ENCODE peak calls at places on chromosome 13, in eight cellular contexts. One of them, this sample, is unnamed.

GRCh38 chr13:91375119-91375729 is 23.2 kb upstream of the GPC5 start:
- DNase-seq in HepG2: no peak
- DNase-seq in breast epithelium: no peak
- DNase-seq in endothelial cell of umbilical vein: no peak
- DNase-seq in suprapubic skin: no peak
- DNase-seq in sigmoid colon: no peak
- DNase-seq in Panc1: peak; percentile 7
- DNase-seq in H1: no peak
- DNase-seq in this sample: no peak

GRCh38 chr13:40235160-40235796 is 431.2 kb downstream of the FOXO1 start:
- DNase-seq in HepG2: no peak
- DNase-seq in breast epithelium: no peak
- DNase-seq in endothelial cell of umbilical vein: no peak
- DNase-seq in suprapubic skin: no peak
- DNase-seq in sigmoid colon: no peak
- DNase-seq in Panc1: no peak
- DNase-seq in H1: no peak
- DNase-seq in this sample: no peak

GRCh38 chr13:110957931-110958330 is 43.1 kb upstream of the ANKRD10 start:
- DNase-seq in HepG2: no peak
- DNase-seq in breast epithelium: no peak
- DNase-seq in endothelial cell of umbilical vein: no peak
- DNase-seq in suprapubic skin: no peak
- DNase-seq in sigmoid colon: no peak
- DNase-seq in Panc1: no peak
- DNase-seq in H1: no peak
- DNase-seq in this sample: peak; percentile 70

GRCh38 chr13:47120284-47120683 is 223.4 kb upstream of the HTR2A start:
- DNase-seq in HepG2: no peak
- DNase-seq in breast epithelium: no peak
- DNase-seq in endothelial cell of umbilical vein: no peak
- DNase-seq in suprapubic skin: no peak
- DNase-seq in sigmoid colon: no peak
- DNase-seq in Panc1: no peak
- DNase-seq in H1: no peak
- DNase-seq in this sample: no peak

GRCh38 chr13:44212633-44213387 is 160.8 kb upstream of the SERP2 start:
- DNase-seq in HepG2: no peak
- DNase-seq in breast epithelium: no peak
- DNase-seq in endothelial cell of umbilical vein: no peak
- DNase-seq in suprapubic skin: no peak
- DNase-seq in sigmoid colon: peak; percentile 87
- DNase-seq in Panc1: no peak
- DNase-seq in H1: no peak
- DNase-seq in this sample: no peak

GRCh38 chr13:23469901-23470525 is 36.5 kb upstream of the SACS start:
- DNase-seq in HepG2: no peak
- DNase-seq in breast epithelium: no peak
- DNase-seq in endothelial cell of umbilical vein: no peak
- DNase-seq in suprapubic skin: no peak
- DNase-seq in sigmoid colon: no peak
- DNase-seq in Panc1: no peak
- DNase-seq in H1: no peak
- DNase-seq in this sample: no peak

GRCh38 chr13:52010890-52011689 is at the start of gene ATP7B:
- DNase-seq in HepG2: peak; percentile 49
- DNase-seq in breast epithelium: no peak
- DNase-seq in endothelial cell of umbilical vein: peak; percentile 10
- DNase-seq in suprapubic skin: peak; percentile 68
- DNase-seq in sigmoid colon: peak; percentile 68
- DNase-seq in Panc1: no peak
- DNase-seq in H1: no peak
- DNase-seq in this sample: no peak

GRCh38 chr13:31774186-31774585 is 34.9 kb downstream of the RXFP2 start:
- DNase-seq in HepG2: no peak
- DNase-seq in breast epithelium: no peak
- DNase-seq in endothelial cell of umbilical vein: no peak
- DNase-seq in suprapubic skin: no peak
- DNase-seq in sigmoid colon: no peak
- DNase-seq in Panc1: no peak
- DNase-seq in H1: no peak
- DNase-seq in this sample: no peak

GRCh38 chr13:40083841-40084240 is 428.4 kb downstream of the COG6 start:
- DNase-seq in HepG2: no peak
- DNase-seq in breast epithelium: no peak
- DNase-seq in endothelial cell of umbilical vein: peak; percentile 9
- DNase-seq in suprapubic skin: no peak
- DNase-seq in sigmoid colon: no peak
- DNase-seq in Panc1: no peak
- DNase-seq in H1: no peak
- DNase-seq in this sample: no peak

GRCh38 chr13:110298566-110299321 is 8.2 kb downstream of the COL4A1 start:
- DNase-seq in HepG2: no peak
- DNase-seq in breast epithelium: no peak
- DNase-seq in endothelial cell of umbilical vein: peak; percentile 54
- DNase-seq in suprapubic skin: no peak
- DNase-seq in sigmoid colon: peak; percentile 81
- DNase-seq in Panc1: no peak
- DNase-seq in H1: no peak
- DNase-seq in this sample: peak; percentile 85

GRCh38 chr13:105202384-105202783 is 1333.1 kb downstream of the EFNB2 start:
- DNase-seq in HepG2: no peak
- DNase-seq in breast epithelium: no peak
- DNase-seq in endothelial cell of umbilical vein: peak; percentile 69
- DNase-seq in suprapubic skin: no peak
- DNase-seq in sigmoid colon: no peak
- DNase-seq in Panc1: no peak
- DNase-seq in H1: no peak
- DNase-seq in this sample: no peak

GRCh38 chr13:26964278-26965057 is 203.9 kb upstream of the GPR12 start:
- DNase-seq in HepG2: no peak
- DNase-seq in breast epithelium: no peak
- DNase-seq in endothelial cell of umbilical vein: no peak
- DNase-seq in suprapubic skin: no peak
- DNase-seq in sigmoid colon: no peak
- DNase-seq in Panc1: no peak
- DNase-seq in H1: no peak
- DNase-seq in this sample: no peak

GRCh38 chr13:58994778-58995177 is 1169.0 kb downstream of the DIAPH3 start:
- DNase-seq in HepG2: no peak
- DNase-seq in breast epithelium: no peak
- DNase-seq in endothelial cell of umbilical vein: peak; percentile 5
- DNase-seq in suprapubic skin: no peak
- DNase-seq in sigmoid colon: no peak
- DNase-seq in Panc1: no peak
- DNase-seq in H1: no peak
- DNase-seq in this sample: no peak

GRCh38 chr13:36872621-36873020 is 47.4 kb downstream of the SMAD9 start:
- DNase-seq in HepG2: no peak
- DNase-seq in breast epithelium: no peak
- DNase-seq in endothelial cell of umbilical vein: no peak
- DNase-seq in suprapubic skin: no peak
- DNase-seq in sigmoid colon: no peak
- DNase-seq in Panc1: no peak
- DNase-seq in H1: no peak
- DNase-seq in this sample: no peak

GRCh38 chr13:75829874-75830273 is 193.7 kb downstream of the LMO7 start:
- DNase-seq in HepG2: no peak
- DNase-seq in breast epithelium: no peak
- DNase-seq in endothelial cell of umbilical vein: no peak
- DNase-seq in suprapubic skin: no peak
- DNase-seq in sigmoid colon: no peak
- DNase-seq in Panc1: no peak
- DNase-seq in H1: no peak
- DNase-seq in this sample: no peak

GRCh38 chr13:43133792-43134191 is 110.4 kb downstream of the DNAJC15 start:
- DNase-seq in HepG2: no peak
- DNase-seq in breast epithelium: no peak
- DNase-seq in endothelial cell of umbilical vein: no peak
- DNase-seq in suprapubic skin: no peak
- DNase-seq in sigmoid colon: no peak
- DNase-seq in Panc1: no peak
- DNase-seq in H1: no peak
- DNase-seq in this sample: no peak

GRCh38 chr13:43132911-43133310 is 109.5 kb downstream of the DNAJC15 start:
- DNase-seq in HepG2: no peak
- DNase-seq in breast epithelium: no peak
- DNase-seq in endothelial cell of umbilical vein: no peak
- DNase-seq in suprapubic skin: no peak
- DNase-seq in sigmoid colon: no peak
- DNase-seq in Panc1: no peak
- DNase-seq in H1: no peak
- DNase-seq in this sample: no peak

GRCh38 chr13:43129511-43130130 is 106.2 kb downstream of the DNAJC15 start:
- DNase-seq in HepG2: no peak
- DNase-seq in breast epithelium: no peak
- DNase-seq in endothelial cell of umbilical vein: no peak
- DNase-seq in suprapubic skin: no peak
- DNase-seq in sigmoid colon: no peak
- DNase-seq in Panc1: no peak
- DNase-seq in H1: no peak
- DNase-seq in this sample: no peak

GRCh38 chr13:43134896-43135295 is 111.5 kb downstream of the DNAJC15 start:
- DNase-seq in HepG2: no peak
- DNase-seq in breast epithelium: no peak
- DNase-seq in endothelial cell of umbilical vein: no peak
- DNase-seq in suprapubic skin: no peak
- DNase-seq in sigmoid colon: no peak
- DNase-seq in Panc1: no peak
- DNase-seq in H1: no peak
- DNase-seq in this sample: no peak

DNA sequence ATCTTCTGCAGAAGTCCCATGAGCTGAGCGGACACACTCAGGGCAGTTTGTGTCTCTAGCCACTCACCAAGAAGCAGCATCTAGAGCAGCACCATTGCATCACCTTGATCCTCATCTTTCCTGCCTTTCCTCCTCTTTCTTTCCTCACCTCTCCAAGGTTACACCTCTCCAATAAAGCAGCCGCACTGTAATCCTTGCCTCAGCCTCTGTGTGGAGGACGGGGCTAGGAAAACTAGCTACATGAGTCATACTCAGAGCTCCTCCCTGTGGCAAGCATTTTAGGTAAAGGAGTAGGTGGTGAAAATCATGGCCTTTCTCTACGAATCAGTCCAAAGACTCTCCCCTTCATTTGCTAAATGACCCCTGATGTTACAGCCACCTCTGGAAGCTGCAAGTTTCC is 108.8 kb downstream of the DNAJC15 start:
- DNase-seq in HepG2: peak; percentile 52
- DNase-seq in breast epithelium: no peak
- DNase-seq in endothelial cell of umbilical vein: peak; percentile 16
- DNase-seq in suprapubic skin: no peak
- DNase-seq in sigmoid colon: no peak
- DNase-seq in Panc1: no peak
- DNase-seq in H1: peak; percentile 27
- DNase-seq in this sample: no peak
- H3K4me1 ChIP-seq in HepG2: no peaks in the 10 kb centered on the region
- H3K4me1 ChIP-seq in breast epithelium: no peaks in the 10 kb centered on the region
- H3K4me1 ChIP-seq in endothelial cell of umbilical vein: no peaks in the 10 kb centered on the region
- H3K4me1 ChIP-seq in suprapubic skin: no peaks in the 10 kb centered on the region
- H3K4me1 ChIP-seq in sigmoid colon: peaks cover 42% of the 10 kb centered on the region
- H3K4me1 ChIP-seq in Panc1: no peaks in the 10 kb centered on the region
- H3K4me1 ChIP-seq in H1: peaks cover 4% of the 10 kb centered on the region
- H3K4me1 ChIP-seq in this sample: peaks cover 9% of the 10 kb centered on the region

GRCh38 chr13:90084684-90085290 is 1262.7 kb upstream of the MIR17HG start:
- DNase-seq in HepG2: no peak
- DNase-seq in breast epithelium: no peak
- DNase-seq in endothelial cell of umbilical vein: no peak
- DNase-seq in suprapubic skin: no peak
- DNase-seq in sigmoid colon: no peak
- DNase-seq in Panc1: no peak
- DNase-seq in H1: no peak
- DNase-seq in this sample: no peak
- TF ChIP-seq POLR2AphosphoS5 in HepG2: no peak
- TF ChIP-seq POLR2AphosphoS5 in breast epithelium: no peak
- TF ChIP-seq POLR2AphosphoS5 in endothelial cell of umbilical vein: no peak
- TF ChIP-seq POLR2AphosphoS5 in suprapubic skin: no peak
- TF ChIP-seq POLR2AphosphoS5 in sigmoid colon: no peak
- TF ChIP-seq POLR2AphosphoS5 in Panc1: no peak
- TF ChIP-seq POLR2AphosphoS5 in H1: no peak
- TF ChIP-seq POLR2AphosphoS5 in this sample: no peak

DNA sequence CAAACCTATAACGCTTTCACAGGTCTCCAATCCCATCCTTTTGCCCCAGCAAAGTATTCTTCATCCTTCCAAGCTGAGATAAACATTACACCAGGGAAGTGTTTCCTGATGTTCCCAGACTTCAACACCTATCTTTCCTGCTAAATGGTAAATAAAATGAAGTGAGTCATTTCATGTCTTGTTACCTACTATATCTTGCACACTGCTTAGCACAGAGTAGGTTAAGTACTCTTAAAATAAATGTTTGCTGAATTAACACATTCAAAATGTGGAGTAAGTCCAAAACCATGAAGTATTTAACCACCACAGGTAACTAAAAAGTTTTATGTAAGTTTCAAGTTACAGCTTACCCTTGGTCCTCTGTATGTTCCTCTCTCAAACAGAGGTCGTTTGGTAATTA is 3.4 kb downstream of the RBM26 start:
- DNase-seq in HepG2: no peak
- DNase-seq in breast epithelium: no peak
- DNase-seq in endothelial cell of umbilical vein: peak; percentile 9
- DNase-seq in suprapubic skin: no peak
- DNase-seq in sigmoid colon: no peak
- DNase-seq in Panc1: no peak
- DNase-seq in H1: no peak
- DNase-seq in this sample: no peak
- H3K27ac ChIP-seq in HepG2: no peak overlapping the region
- H3K27ac ChIP-seq in breast epithelium: no peak overlapping the region
- H3K27ac ChIP-seq in endothelial cell of umbilical vein: no peak overlapping the region
- H3K27ac ChIP-seq in suprapubic skin: no peak overlapping the region
- H3K27ac ChIP-seq in sigmoid colon: no peak overlapping the region
- H3K27ac ChIP-seq in Panc1: no peak overlapping the region
- H3K27ac ChIP-seq in H1: no peak overlapping the region
- H3K27ac ChIP-seq in this sample: no peak overlapping the region

DNA sequence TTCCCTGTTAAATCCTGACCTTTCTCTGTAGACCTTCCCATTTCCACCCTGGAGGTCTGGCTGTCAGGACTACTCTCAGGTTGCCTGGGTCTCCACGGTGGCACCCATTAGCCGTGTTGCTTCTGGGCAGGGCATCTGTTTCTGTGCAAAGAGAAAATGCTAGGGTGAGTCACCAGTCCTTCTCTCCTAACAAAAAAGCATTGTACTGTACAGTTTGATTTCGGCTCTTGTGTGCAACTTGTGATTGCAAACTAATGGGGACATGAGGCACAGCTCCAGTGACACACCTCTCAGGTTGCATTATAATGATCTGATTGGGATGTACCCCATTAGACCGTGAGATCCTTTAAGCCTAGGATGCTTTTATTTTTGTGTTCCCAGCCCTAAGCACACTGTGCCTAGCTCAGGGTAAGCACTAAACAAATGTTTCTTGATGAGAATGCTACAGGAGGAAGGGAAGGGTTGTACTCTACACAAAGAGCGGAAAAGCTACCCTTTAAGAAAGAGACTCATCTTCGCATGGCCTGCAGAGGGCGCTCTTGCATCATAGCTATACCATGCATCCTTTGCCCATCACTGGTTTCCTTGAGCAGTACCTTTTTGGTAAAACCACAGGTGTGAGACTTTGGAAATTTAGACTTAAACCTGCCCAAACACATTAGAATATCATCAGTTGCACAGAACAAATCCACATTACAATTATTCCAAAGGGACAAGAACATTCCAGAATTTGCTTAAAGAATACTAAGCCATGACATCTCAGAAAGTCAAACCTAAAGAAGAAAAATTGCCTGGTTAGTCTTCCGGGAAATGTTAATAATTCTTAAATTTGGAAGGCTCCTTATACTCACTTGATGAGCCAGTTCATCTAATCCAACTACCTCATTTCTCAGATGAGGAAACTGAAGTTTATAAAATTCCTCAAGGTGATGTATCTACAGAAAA is 20.3 kb upstream of the TRIM13 start:
- DNase-seq in HepG2: peak; percentile 65
- DNase-seq in breast epithelium: no peak
- DNase-seq in endothelial cell of umbilical vein: peak; percentile 77
- DNase-seq in suprapubic skin: peak; percentile 71
- DNase-seq in sigmoid colon: peak; percentile 79
- DNase-seq in Panc1: peak; percentile 59
- DNase-seq in H1: no peak
- DNase-seq in this sample: no peak
- H3K4me1 ChIP-seq in HepG2: peaks cover 24% of the 10 kb centered on the region
- H3K4me1 ChIP-seq in breast epithelium: no peaks in the 10 kb centered on the region
- H3K4me1 ChIP-seq in endothelial cell of umbilical vein: no peaks in the 10 kb centered on the region
- H3K4me1 ChIP-seq in suprapubic skin: peaks cover 4% of the 10 kb centered on the region
- H3K4me1 ChIP-seq in sigmoid colon: no peaks in the 10 kb centered on the region
- H3K4me1 ChIP-seq in Panc1: no peaks in the 10 kb centered on the region
- H3K4me1 ChIP-seq in H1: no peaks in the 10 kb centered on the region
- H3K4me1 ChIP-seq in this sample: no peaks in the 10 kb centered on the region